ENCODE peak calls at places on chromosomes 11 and 22, in five cellular contexts. D, O, C, E and Y are unnamed samples.

GRCh38 chr11:126492331-126492730 is 136.8 kb downstream of the ST3GAL4 start:
- DNase-seq in D (no peak), O (no peak), C (no peak), E (no peak), Y (no peak)

GRCh38 chr11:133075351-133075750 is 456.9 kb downstream of the OPCML start:
- DNase-seq in D (no peak), O (no peak), C (no peak), E (no peak), Y (no peak)

GRCh38 chr11:118175600-118176399 is 639 bp downstream of the SCN2B start:
- DNase-seq in D (no peak), O (no peak), C (no peak), E (no peak), Y (no peak)

GRCh38 chr11:9753031-9753430 is 89.2 kb downstream of the SWAP70 start:
- DNase-seq in D (no peak), O (no peak), C (peak; percentile 73), E (no peak), Y (no peak)

GRCh38 chr22:42562684-42563083 is 8.9 kb downstream of the SERHL2 start:
- DNase-seq in D (no peak), O (no peak), C (no peak), E (no peak), Y (no peak)

GRCh38 chr11:116301141-116301540 is 471.6 kb downstream of the BUD13 start:
- DNase-seq in D (no peak), O (no peak), C (no peak), E (no peak), Y (no peak)

GRCh38 chr11:45896392-45897068 is 10.5 kb downstream of the FREY1 start:
- DNase-seq in D (no peak), O (no peak), C (no peak), E (no peak), Y (peak; percentile 50)

GRCh38 chr11:2215230-2215560 is 43.6 kb upstream of the TH start:
- DNase-seq in D (no peak), O (no peak), C (no peak), E (peak; percentile 16), Y (no peak)

GRCh38 chr11:67355023-67355793 is 1.9 kb upstream of the POLD4 start:
- DNase-seq in D (no peak), O (no peak), C (no peak), E (no peak), Y (no peak)

GRCh38 chr22:33272180-33272579 is 214.0 kb upstream of the SYN3 start:
- DNase-seq in D (no peak), O (no peak), C (no peak), E (peak; percentile 28), Y (no peak)

GRCh38 chr11:119085523-119085878 is 820 bp downstream of the HMBS start:
- DNase-seq in D (no peak), O (no peak), C (no peak), E (peak; percentile 33), Y (no peak)

GRCh38 chr22:41480397-41480735 is 11.4 kb downstream of the ACO2 start:
- DNase-seq in D (no peak), O (no peak), C (no peak), E (no peak), Y (no peak)

GRCh38 chr11:106088896-106089295 is 11.4 kb downstream of the AASDHPPT start:
- DNase-seq in D (no peak), O (no peak), C (peak; percentile 42), E (no peak), Y (no peak)

GRCh38 chr11:13837286-13837685 is 125.2 kb upstream of the SPON1 start:
- DNase-seq in D (no peak), O (no peak), C (no peak), E (no peak), Y (no peak)

GRCh38 chr22:24953294-24954113 is 988 bp downstream of the KIAA1671 start:
- DNase-seq in D (peak; percentile 27), O (peak; percentile 58), C (peak; percentile 32), E (peak; percentile 69), Y (peak; percentile 80)

GRCh38 chr11:78840190-78840589 is 265.5 kb upstream of the NARS2 start:
- DNase-seq in D (no peak), O (no peak), C (no peak), E (no peak), Y (no peak)

GRCh38 chr11:75471134-75471943 is 38.3 kb upstream of the KLHL35 start:
- DNase-seq in D (no peak), O (peak; percentile 18), C (no peak), E (no peak), Y (no peak)

GRCh38 chr11:93054881-93055280 is 85.4 kb downstream of the MTNR1B start:
- DNase-seq in D (peak; percentile 59), O (no peak), C (peak; percentile 93), E (no peak), Y (no peak)

GRCh38 chr11:20397281-20397680 is 9.8 kb downstream of the PRMT3 start:
- DNase-seq in D (peak; percentile 41), O (no peak), C (peak; percentile 63), E (no peak), Y (no peak)

GRCh38 chr11:22878039-22878438 is 17.8 kb upstream of the CCDC179 start:
- DNase-seq in D (no peak), O (no peak), C (no peak), E (no peak), Y (no peak)

GRCh38 chr11:20315800-20316199 is 47.7 kb upstream of the HTATIP2 start:
- DNase-seq in D (no peak), O (no peak), C (no peak), E (no peak), Y (no peak)

GRCh38 chr22:30390974-30391691 is 3.9 kb upstream of the RNF215 start:
- DNase-seq in D (peak; percentile 85), O (peak; percentile 74), C (peak; percentile 65), E (peak; percentile 78), Y (peak; percentile 79)

GRCh38 chr11:88402192-88402715 is 64.7 kb upstream of the CTSC start:
- DNase-seq in D (peak; percentile 93), O (no peak), C (peak; percentile 88), E (no peak), Y (no peak)

GRCh38 chr11:74648894-74649293 is 56.5 kb downstream of the POLD3 start:
- DNase-seq in D (no peak), O (no peak), C (no peak), E (no peak), Y (no peak)

GRCh38 chr11:10401696-10402392 is 53.2 kb upstream of the AMPD3 start:
- DNase-seq in D (no peak), O (no peak), C (no peak), E (no peak), Y (no peak)

GRCh38 chr11:44319170-44319551 is 9.2 kb upstream of the ALX4 start:
- DNase-seq in D (no peak), O (no peak), C (no peak), E (no peak), Y (no peak)

GRCh38 chr22:33014621-33015020 is 43.6 kb downstream of the SYN3 start:
- DNase-seq in D (no peak), O (no peak), C (no peak), E (no peak), Y (no peak)

GRCh38 chr22:20979243-20979809 is 2.8 kb upstream of the LZTR1 start:
- DNase-seq in D (peak; percentile 75), O (peak; percentile 76), C (peak; percentile 71), E (peak; percentile 89), Y (peak; percentile 87)

GRCh38 chr11:61082931-61083531 is 19.3 kb upstream of the CD5 start:
- DNase-seq in D (no peak), O (no peak), C (no peak), E (no peak), Y (no peak)

GRCh38 chr22:31173386-31174145 is 13.6 kb downstream of the RNF185 start:
- DNase-seq in D (peak; percentile 68), O (no peak), C (peak; percentile 94), E (no peak), Y (no peak)

GRCh38 chr22:19125011-19125410 is 2.8 kb upstream of the DGCR2 start:
- DNase-seq in D (no peak), O (no peak), C (no peak), E (no peak), Y (no peak)

GRCh38 chr22:19126874-19127273 is 4.2 kb upstream of the TSSK2 start:
- DNase-seq in D (no peak), O (no peak), C (no peak), E (no peak), Y (no peak)

GRCh38 chr22:19126309-19126666 is 4.1 kb upstream of the DGCR2 start:
- DNase-seq in D (no peak), O (no peak), C (no peak), E (no peak), Y (no peak)

GRCh38 chr22:19124377-19124776 is 2.2 kb upstream of the DGCR2 start:
- DNase-seq in D (no peak), O (no peak), C (no peak), E (no peak), Y (no peak)

GRCh38 chr22:19125474-19126308 is 3.5 kb upstream of the DGCR2 start:
- DNase-seq in D (no peak), O (no peak), C (no peak), E (no peak), Y (no peak)
- H3K9me3 ChIP-seq in D (no peaks in the 10 kb centered on the region), O (no peaks in the 10 kb centered on the region), C (no peaks in the 10 kb centered on the region), E (no peaks in the 10 kb centered on the region), Y (no peaks in the 10 kb centered on the region)

DNA sequence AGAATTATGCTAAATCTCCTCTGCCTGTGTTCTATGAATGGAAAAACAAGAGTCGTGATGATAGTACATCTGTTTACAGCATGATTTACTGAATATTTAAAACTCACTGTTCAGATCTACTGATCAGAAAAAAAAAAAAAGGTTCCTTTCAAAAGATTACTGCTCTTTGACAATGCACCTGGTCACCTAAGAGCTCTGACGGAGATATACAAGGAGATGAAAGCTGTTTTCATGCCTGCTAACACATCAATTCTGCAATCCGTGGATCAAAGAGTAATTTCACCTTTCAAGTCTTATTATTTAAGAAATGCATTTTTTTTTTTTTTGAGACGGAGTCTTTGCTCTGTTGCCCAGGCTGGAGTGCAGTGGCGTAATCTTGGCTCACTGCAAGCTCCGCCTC is 30.7 kb downstream of the CLTCL1 start:
- DNase-seq in D (no peak), O (no peak), C (no peak), E (no peak), Y (no peak)
- H3K4me1 ChIP-seq in D (no peaks in the 10 kb centered on the region), O (no peaks in the 10 kb centered on the region), C (no peaks in the 10 kb centered on the region), E (no peaks in the 10 kb centered on the region), Y (peaks cover 1% of the 10 kb centered on the region)

DNA sequence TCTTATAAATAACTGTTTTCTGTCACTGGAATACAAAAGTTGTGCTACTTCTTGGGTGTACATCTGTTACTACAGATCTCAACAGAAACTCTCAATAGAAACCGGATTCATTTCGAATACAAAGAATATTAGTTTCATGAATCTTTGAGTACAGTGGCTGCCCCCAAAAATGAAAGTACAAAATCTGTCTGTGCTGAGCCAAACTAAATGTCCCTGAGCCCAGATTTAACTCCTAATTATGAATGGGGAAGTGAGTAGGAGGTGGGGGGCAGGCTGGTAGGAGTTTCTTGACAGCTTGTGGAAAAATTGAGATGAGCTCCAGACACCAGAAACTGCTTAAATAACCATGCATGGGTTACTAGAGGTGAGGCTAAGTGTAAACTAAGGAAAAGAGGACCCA is 41.6 kb downstream of the PITPNB start:
- DNase-seq in D (no peak), O (no peak), C (no peak), E (no peak), Y (no peak)
- H3K4me3 ChIP-seq in D (no peak overlapping the region), O (no peak overlapping the region), C (no peak overlapping the region), E (no peak overlapping the region), Y (no peak overlapping the region)

DNA sequence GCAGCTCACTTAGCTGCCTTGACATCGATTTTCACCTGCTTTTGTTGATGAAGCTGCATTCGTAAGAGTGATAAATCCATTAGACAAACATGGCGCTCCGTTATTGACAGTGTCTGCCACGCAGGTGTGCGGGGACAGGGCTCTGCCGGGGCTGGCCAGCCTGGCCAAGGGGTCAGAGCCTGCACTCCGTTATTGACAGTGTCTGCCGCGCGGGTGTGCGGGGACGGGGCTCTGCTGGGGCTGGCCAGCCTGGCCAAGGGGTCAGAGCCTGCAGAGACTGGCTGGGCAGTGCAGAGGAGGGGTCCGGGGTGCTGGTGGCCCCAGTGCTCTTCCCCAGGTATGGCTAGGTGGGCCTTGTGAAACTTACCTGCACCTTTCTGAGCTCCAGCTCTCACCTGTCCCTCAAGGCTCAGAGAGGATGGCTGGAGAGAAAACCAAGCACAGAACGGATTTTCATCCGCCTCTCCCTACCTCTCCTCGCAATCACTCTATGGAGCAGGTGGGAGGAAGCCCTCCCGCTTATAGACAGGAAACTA is 101.6 kb upstream of the B3GAT1 start:
- DNase-seq in D (no peak), O (no peak), C (no peak), E (no peak), Y (no peak)
- H3K9me3 ChIP-seq in D (no peaks in the 10 kb centered on the region), O (no peaks in the 10 kb centered on the region), C (no peaks in the 10 kb centered on the region), E (no peaks in the 10 kb centered on the region), Y (no peaks in the 10 kb centered on the region)